ENCODE peak calls at places on chromosomes 7 and 10, in eight cellular contexts. T, Q, S, C, P, N, B and Z are unnamed samples.

GRCh38 chr10:86753638-86754434 is 2.6 kb upstream of the BMPR1A start:
- DNase-seq in T (no peak), Q (no peak), S (no peak), C (no peak), P (no peak), N (no peak), B (no peak), Z (no peak)

GRCh38 chr7:1439373-1440363 is 19.6 kb downstream of the MICALL2 start:
- DNase-seq in T (no peak), Q (no peak), S (no peak), C (no peak), P (no peak), N (no peak), B (no peak), Z (no peak)

GRCh38 chr10:128631801-128632241 is 505.6 kb upstream of the MKI67 start:
- DNase-seq in T (no peak), Q (no peak), S (no peak), C (no peak), P (no peak), N (no peak), B (no peak), Z (no peak)

GRCh38 chr7:28299556-28299955 is 112.8 kb upstream of the CREB5 start:
- DNase-seq in T (no peak), Q (no peak), S (no peak), C (no peak), P (no peak), N (no peak), B (no peak), Z (no peak)

GRCh38 chr7:116578526-116578925 is 53.7 kb downstream of the CAV1 start:
- DNase-seq in T (no peak), Q (no peak), S (no peak), C (no peak), P (no peak), N (no peak), B (no peak), Z (no peak)

GRCh38 chr7:116670409-116671036 is 1.5 kb upstream of the MET start:
- DNase-seq in T (no peak), Q (no peak), S (no peak), C (no peak), P (no peak), N (no peak), B (no peak), Z (no peak)

GRCh38 chr7:17207220-17207619 is 91.2 kb upstream of the AHR start:
- DNase-seq in T (no peak), Q (no peak), S (no peak), C (no peak), P (no peak), N (no peak), B (no peak), Z (no peak)

GRCh38 chr7:135845415-135846075 is 96.9 kb upstream of the FAM180A start:
- DNase-seq in T (no peak), Q (no peak), S (no peak), C (no peak), P (no peak), N (no peak), B (no peak), Z (no peak)

GRCh38 chr7:473211-473734 is 46.4 kb downstream of the PDGFA start:
- DNase-seq in T (no peak), Q (no peak), S (no peak), C (no peak), P (no peak), N (no peak), B (no peak), Z (no peak)

GRCh38 chr7:157523766-157524421 is 187.1 kb downstream of the DNAJB6 start:
- DNase-seq in T (no peak), Q (no peak), S (no peak), C (no peak), P (no peak), N (no peak), B (no peak), Z (no peak)

GRCh38 chr10:103395754-103396066 is 565 bp downstream of the ATP5MK start:
- DNase-seq in T (no peak), Q (no peak), S (no peak), C (no peak), P (no peak), N (no peak), B (no peak), Z (no peak)

GRCh38 chr10:102596506-102596971 is 47.7 kb upstream of the TRIM8 start:
- DNase-seq in T (no peak), Q (peak), S (no peak), C (no peak), P (peak), N (peak), B (peak), Z (no peak)

GRCh38 chr10:129021597-129022304 is 445.3 kb upstream of the MGMT start:
- DNase-seq in T (no peak), Q (no peak), S (no peak), C (no peak), P (no peak), N (no peak), B (no peak), Z (no peak)

GRCh38 chr10:34598972-34599371 is 216.1 kb downstream of the PARD3 start:
- DNase-seq in T (no peak), Q (no peak), S (no peak), C (no peak), P (no peak), N (no peak), B (no peak), Z (no peak)

GRCh38 chr10:3482200-3482993 is 302.6 kb downstream of the KLF6 start:
- DNase-seq in T (peak), Q (no peak), S (no peak), C (no peak), P (peak), N (no peak), B (no peak), Z (no peak)

GRCh38 chr10:77357611-77358010 is 280.0 kb downstream of the KCNMA1 start:
- DNase-seq in T (no peak), Q (no peak), S (no peak), C (no peak), P (no peak), N (no peak), B (no peak), Z (no peak)